ENCODE peak calls at places on chromosomes 12 and 14, in four cellular contexts. One of them, this sample, is unnamed.

GRCh38 chr14:106883218-106883692 is 1356.9 kb downstream of the TMEM121 start:
- DNase-seq in HFF-Myc: no peak
- DNase-seq in lower leg skin: no peak
- DNase-seq in cardiac muscle cell: no peak
- DNase-seq in this sample: no peak

GRCh38 chr12:2498961-2499500 is 295.7 kb upstream of the FKBP4 start:
- DNase-seq in HFF-Myc: no peak
- DNase-seq in lower leg skin: no peak
- DNase-seq in cardiac muscle cell: no peak
- DNase-seq in this sample: no peak

GRCh38 chr14:105430535-105430934 is 10.9 kb downstream of the MTA1 start:
- DNase-seq in HFF-Myc: peak
- DNase-seq in lower leg skin: no peak
- DNase-seq in cardiac muscle cell: no peak
- DNase-seq in this sample: peak

GRCh38 chr12:101855364-101855884 is 22.0 kb upstream of the DRAM1 start:
- DNase-seq in HFF-Myc: no peak
- DNase-seq in lower leg skin: no peak
- DNase-seq in cardiac muscle cell: no peak
- DNase-seq in this sample: no peak

GRCh38 chr12:93461503-93461902 is 5.8 kb upstream of the MRPL42 start:
- DNase-seq in HFF-Myc: no peak
- DNase-seq in lower leg skin: no peak
- DNase-seq in cardiac muscle cell: no peak
- DNase-seq in this sample: no peak

GRCh38 chr14:68065322-68065721 is 245.7 kb downstream of the RAD51B start:
- DNase-seq in HFF-Myc: no peak
- DNase-seq in lower leg skin: no peak
- DNase-seq in cardiac muscle cell: no peak
- DNase-seq in this sample: no peak

GRCh38 chr12:6323340-6323994 is 13.0 kb downstream of the PLEKHG6 start:
- DNase-seq in HFF-Myc: peak
- DNase-seq in lower leg skin: no peak
- DNase-seq in cardiac muscle cell: peak
- DNase-seq in this sample: peak

GRCh38 chr14:101231828-101232227 is 328.3 kb upstream of the RTL1 start:
- DNase-seq in HFF-Myc: no peak
- DNase-seq in lower leg skin: peak
- DNase-seq in cardiac muscle cell: no peak
- DNase-seq in this sample: no peak

GRCh38 chr12:118055865-118056773 is 4.9 kb downstream of the WSB2 start:
- DNase-seq in HFF-Myc: no peak
- DNase-seq in lower leg skin: peak
- DNase-seq in cardiac muscle cell: no peak
- DNase-seq in this sample: no peak

GRCh38 chr12:12466157-12466556 is 96.5 kb downstream of the DUSP16 start:
- DNase-seq in HFF-Myc: no peak
- DNase-seq in lower leg skin: no peak
- DNase-seq in cardiac muscle cell: no peak
- DNase-seq in this sample: no peak

GRCh38 chr14:61561144-61561543 is 134.2 kb upstream of the HIF1A start:
- DNase-seq in HFF-Myc: no peak
- DNase-seq in lower leg skin: no peak
- DNase-seq in cardiac muscle cell: no peak
- DNase-seq in this sample: no peak

GRCh38 chr14:21408152-21408551 is 24.3 kb upstream of the SUPT16H start:
- DNase-seq in HFF-Myc: no peak
- DNase-seq in lower leg skin: no peak
- DNase-seq in cardiac muscle cell: no peak
- DNase-seq in this sample: peak

GRCh38 chr14:76761849-76762616 is 765 bp downstream of the VASH1 start:
- DNase-seq in HFF-Myc: no peak
- DNase-seq in lower leg skin: peak
- DNase-seq in cardiac muscle cell: no peak
- DNase-seq in this sample: no peak

GRCh38 chr14:101351146-101351545 is 210.1 kb upstream of the DIO3 start:
- DNase-seq in HFF-Myc: no peak
- DNase-seq in lower leg skin: peak
- DNase-seq in cardiac muscle cell: no peak
- DNase-seq in this sample: no peak

GRCh38 chr14:67943947-67944346 is 124.4 kb downstream of the RAD51B start:
- DNase-seq in HFF-Myc: peak
- DNase-seq in lower leg skin: peak
- DNase-seq in cardiac muscle cell: peak
- DNase-seq in this sample: peak

GRCh38 chr12:115584156-115584555 is 693.3 kb downstream of the MED13L start:
- DNase-seq in HFF-Myc: no peak
- DNase-seq in lower leg skin: no peak
- DNase-seq in cardiac muscle cell: no peak
- DNase-seq in this sample: no peak

GRCh38 chr12:24379038-24379437 is 429.6 kb upstream of the SOX5 start:
- DNase-seq in HFF-Myc: no peak
- DNase-seq in lower leg skin: no peak
- DNase-seq in cardiac muscle cell: no peak
- DNase-seq in this sample: no peak

GRCh38 chr14:75980856-75981255 is 939 bp downstream of the TGFB3 start:
- DNase-seq in HFF-Myc: no peak
- DNase-seq in lower leg skin: no peak
- DNase-seq in cardiac muscle cell: no peak
- DNase-seq in this sample: no peak

GRCh38 chr14:103638594-103638993 is 9.6 kb downstream of the KLC1 start:
- DNase-seq in HFF-Myc: no peak
- DNase-seq in lower leg skin: no peak
- DNase-seq in cardiac muscle cell: no peak
- DNase-seq in this sample: no peak

GRCh38 chr12:56387152-56387551 is 24.5 kb upstream of the APOF start:
- DNase-seq in HFF-Myc: no peak
- DNase-seq in lower leg skin: peak
- DNase-seq in cardiac muscle cell: no peak
- DNase-seq in this sample: peak

GRCh38 chr12:49902399-49903350 is 1.0 kb downstream of the FAIM2 start:
- DNase-seq in HFF-Myc: no peak
- DNase-seq in lower leg skin: no peak
- DNase-seq in cardiac muscle cell: no peak
- DNase-seq in this sample: no peak

GRCh38 chr12:131808744-131809371 is 19.3 kb upstream of the MMP17 start:
- DNase-seq in HFF-Myc: no peak
- DNase-seq in lower leg skin: no peak
- DNase-seq in cardiac muscle cell: no peak
- DNase-seq in this sample: no peak

DNA sequence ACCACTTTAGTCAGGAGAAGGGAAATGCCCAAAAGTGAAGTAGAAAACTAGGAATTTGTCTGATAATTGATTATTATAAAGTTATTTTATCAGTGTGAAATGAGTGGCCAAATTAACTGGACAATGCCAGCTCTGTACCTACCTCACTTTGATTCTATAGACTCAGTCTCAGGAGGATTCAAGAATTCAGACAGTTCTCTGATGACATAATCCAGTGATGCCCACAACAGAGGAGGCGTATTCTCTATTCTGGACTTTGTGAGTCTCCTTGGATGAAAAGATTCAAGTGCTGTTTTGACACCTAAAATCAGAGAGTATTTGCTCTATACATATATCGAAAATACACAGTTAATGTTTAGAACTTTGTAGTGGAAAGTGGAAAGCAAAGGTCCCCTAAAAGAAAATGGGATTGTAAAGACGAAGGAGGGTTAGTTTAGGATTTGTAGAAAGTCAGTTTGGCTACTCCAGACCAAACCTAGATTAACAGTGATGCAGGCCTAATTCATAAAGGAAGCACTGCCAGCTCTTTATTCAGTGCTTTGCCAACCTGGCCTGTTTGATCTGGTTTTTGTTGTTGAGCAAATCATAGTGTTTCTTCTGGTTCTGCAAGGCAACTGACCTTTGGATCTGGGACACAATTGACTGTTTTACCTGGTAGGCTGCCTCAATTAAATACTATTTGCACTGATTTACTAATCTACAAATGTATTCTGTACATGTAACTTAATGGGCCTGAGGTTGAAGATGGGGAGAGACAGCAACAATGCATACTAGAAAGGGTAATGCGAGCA is 67.4 kb downstream of the DAD1 start:
- DNase-seq in HFF-Myc: no peak
- DNase-seq in lower leg skin: no peak
- DNase-seq in cardiac muscle cell: no peak
- DNase-seq in this sample: no peak
- H3K4me3 ChIP-seq in HFF-Myc: no peak
- H3K4me3 ChIP-seq in lower leg skin: no peak
- H3K4me3 ChIP-seq in cardiac muscle cell: no peak
- H3K4me3 ChIP-seq in this sample: no peak

GRCh38 chr12:3671330-3672112 is 81.4 kb downstream of the CRACR2A start:
- DNase-seq in HFF-Myc: no peak
- DNase-seq in lower leg skin: no peak
- DNase-seq in cardiac muscle cell: no peak
- DNase-seq in this sample: no peak

GRCh38 chr12:3670083-3670620 is 82.8 kb downstream of the CRACR2A start:
- DNase-seq in HFF-Myc: no peak
- DNase-seq in lower leg skin: no peak
- DNase-seq in cardiac muscle cell: no peak
- DNase-seq in this sample: no peak

GRCh38 chr12:3669594-3669993 is 83.3 kb downstream of the CRACR2A start:
- DNase-seq in HFF-Myc: no peak
- DNase-seq in lower leg skin: no peak
- DNase-seq in cardiac muscle cell: no peak
- DNase-seq in this sample: no peak

GRCh38 chr12:3668479-3669165 is 84.3 kb downstream of the CRACR2A start:
- DNase-seq in HFF-Myc: no peak
- DNase-seq in lower leg skin: no peak
- DNase-seq in cardiac muscle cell: no peak
- DNase-seq in this sample: no peak

GRCh38 chr12:3667485-3667884 is 85.4 kb downstream of the CRACR2A start:
- DNase-seq in HFF-Myc: no peak
- DNase-seq in lower leg skin: no peak
- DNase-seq in cardiac muscle cell: no peak
- DNase-seq in this sample: no peak
- TF ChIP-seq CTCF in HFF-Myc: no peak
- TF ChIP-seq CTCF in lower leg skin: no peak
- TF ChIP-seq CTCF in cardiac muscle cell: no peak
- TF ChIP-seq CTCF in this sample: peak

GRCh38 chr12:54018608-54018984 is 9.6 kb upstream of the HOXC6 start:
- DNase-seq in HFF-Myc: no peak
- DNase-seq in lower leg skin: peak
- DNase-seq in cardiac muscle cell: no peak
- DNase-seq in this sample: no peak
- H3K4me3 ChIP-seq in HFF-Myc: peak
- H3K4me3 ChIP-seq in lower leg skin: peak
- H3K4me3 ChIP-seq in cardiac muscle cell: no peak
- H3K4me3 ChIP-seq in this sample: no peak

GRCh38 chr14:93332853-93333630 is at the start of gene BTBD7:
- DNase-seq in HFF-Myc: peak
- DNase-seq in lower leg skin: peak
- DNase-seq in cardiac muscle cell: peak
- DNase-seq in this sample: peak
- TF ChIP-seq CTCF in HFF-Myc: no peak
- TF ChIP-seq CTCF in lower leg skin: no peak
- TF ChIP-seq CTCF in cardiac muscle cell: no peak
- TF ChIP-seq CTCF in this sample: peak

DNA sequence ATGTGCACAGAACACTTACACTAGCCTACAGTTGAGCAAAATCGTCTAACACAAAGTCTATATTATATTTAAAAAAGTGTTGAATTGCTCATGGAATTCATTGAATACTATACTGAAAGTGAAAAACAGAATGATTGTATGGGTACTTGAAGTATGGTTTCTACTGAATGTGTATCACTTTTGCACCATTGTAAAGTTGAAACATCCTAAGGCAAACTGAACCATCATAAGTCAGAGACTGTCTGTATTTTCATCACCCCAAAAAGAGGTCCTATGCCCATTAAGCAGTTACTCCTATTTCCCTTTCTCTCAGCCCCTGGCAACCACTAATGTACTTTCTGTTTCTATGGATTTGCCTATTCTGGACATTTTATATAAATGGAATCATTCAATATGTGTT is 4.4 kb upstream of the AMIGO2 start:
- DNase-seq in HFF-Myc: no peak
- DNase-seq in lower leg skin: no peak
- DNase-seq in cardiac muscle cell: no peak
- DNase-seq in this sample: no peak
- H3K4me3 ChIP-seq in HFF-Myc: no peak
- H3K4me3 ChIP-seq in lower leg skin: no peak
- H3K4me3 ChIP-seq in cardiac muscle cell: no peak
- H3K4me3 ChIP-seq in this sample: no peak

DNA sequence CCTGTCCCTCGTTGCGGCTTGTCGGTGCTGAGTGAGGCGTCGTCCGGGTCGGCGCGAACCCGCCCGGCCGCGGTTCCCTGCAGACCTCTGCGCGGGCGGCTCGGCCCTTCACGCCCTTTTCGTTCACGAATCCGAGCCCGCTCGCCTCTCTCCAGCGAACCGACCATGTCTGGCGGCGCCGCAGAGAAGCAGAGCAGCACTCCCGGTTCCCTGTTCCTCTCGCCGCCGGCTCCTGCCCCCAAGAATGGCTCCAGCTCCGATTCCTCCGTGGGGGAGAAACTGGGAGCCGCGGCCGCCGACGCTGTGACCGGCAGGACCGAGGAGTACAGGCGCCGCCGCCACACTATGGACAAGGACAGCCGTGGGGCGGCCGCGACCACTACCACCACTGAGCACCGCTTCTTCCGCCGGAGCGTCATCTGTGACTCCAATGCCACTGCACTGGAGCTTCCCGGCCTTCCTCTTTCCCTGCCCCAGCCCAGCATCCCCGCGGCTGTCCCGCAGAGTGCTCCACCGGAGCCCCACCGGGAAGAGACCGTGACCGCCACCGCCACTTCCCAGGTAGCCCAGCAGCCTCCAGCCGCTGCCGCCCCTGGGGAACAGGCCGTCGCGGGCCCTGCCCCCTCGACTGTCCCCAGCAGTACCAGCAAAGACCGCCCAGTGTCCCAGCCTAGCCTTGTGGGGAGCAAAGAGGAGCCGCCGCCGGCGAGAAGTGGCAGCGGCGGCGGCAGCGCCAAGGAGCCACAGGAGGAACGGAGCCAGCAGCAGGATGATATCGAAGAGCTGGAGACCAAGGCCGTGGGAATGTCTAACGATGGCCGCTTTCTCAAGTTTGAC is 1.2 kb downstream of the WNK1 start:
- DNase-seq in HFF-Myc: no peak
- DNase-seq in lower leg skin: peak
- DNase-seq in cardiac muscle cell: peak
- DNase-seq in this sample: no peak
- TF ChIP-seq CTCF in HFF-Myc: no peak
- TF ChIP-seq CTCF in lower leg skin: no peak
- TF ChIP-seq CTCF in cardiac muscle cell: no peak
- TF ChIP-seq CTCF in this sample: no peak

DNA sequence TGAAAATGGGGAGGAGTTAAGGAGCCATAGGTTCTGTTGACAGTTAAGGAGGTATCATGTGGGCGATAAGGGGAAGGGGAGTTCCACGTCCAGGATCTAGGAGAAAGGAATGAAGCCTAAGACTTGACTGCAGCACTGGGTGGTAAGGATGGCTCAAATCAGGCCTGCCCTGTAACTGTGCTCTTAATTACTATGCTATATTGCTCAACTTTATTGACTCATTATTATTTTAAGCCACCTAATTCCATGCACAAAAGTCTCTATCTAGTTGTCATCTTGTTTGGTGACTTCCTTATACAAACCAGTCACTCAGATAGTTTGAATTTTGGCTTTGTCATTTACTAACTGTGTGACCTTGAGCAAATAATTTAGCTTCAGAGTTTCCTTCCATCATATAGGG is 242.1 kb upstream of the ARHGAP5 start:
- DNase-seq in HFF-Myc: no peak
- DNase-seq in lower leg skin: no peak
- DNase-seq in cardiac muscle cell: no peak
- DNase-seq in this sample: no peak
- H3K4me3 ChIP-seq in HFF-Myc: no peak
- H3K4me3 ChIP-seq in lower leg skin: no peak
- H3K4me3 ChIP-seq in cardiac muscle cell: no peak
- H3K4me3 ChIP-seq in this sample: no peak

This sample was measured in retinal pigment epithelial cell.